ENCODE peak calls at places on chromosomes 5 and 9, in nine cellular contexts. F, M, O, G, P, Z, N, E and A are unnamed samples.

GRCh38 chr9:116687762-116688160 is 656 bp downstream of the TRIM32 start:
- DNase-seq in N (no peak), F (no peak), P (no peak), E (no peak), G (no peak), Z (no peak), M (no peak), O (no peak), A (no peak)

GRCh38 chr9:107222020-107222522 is 61.0 kb upstream of the RAD23B start:
- DNase-seq in N (no peak), O (no peak), P (no peak), Z (no peak), F (no peak), M (no peak), G (no peak), E (no peak), A (no peak)

GRCh38 chr5:119680080-119680479 is 50.7 kb downstream of the FAM170A start:
- DNase-seq in M (no peak), O (no peak), E (no peak), P (no peak), Z (no peak), F (no peak), G (no peak), N (no peak), A (no peak)

GRCh38 chr9:13899924-13900323 is 414.0 kb downstream of the NFIB start:
- DNase-seq in G (no peak), F (no peak), N (no peak), E (no peak), P (no peak), M (no peak), Z (no peak), O (no peak), A (no peak)

GRCh38 chr9:105282870-105283621 is 38.6 kb downstream of the SLC44A1 start:
- DNase-seq in P (no peak), E (no peak), G (no peak), Z (no peak), M (no peak), N (no peak), O (no peak), F (no peak), A (no peak)

GRCh38 chr9:134770972-134771971 is 109.3 kb upstream of the FCN2 start:
- DNase-seq in E (no peak), M (no peak), Z (no peak), G (no peak), F (no peak), N (no peak), P (no peak), O (no peak), A (no peak)

GRCh38 chr9:134694714-134695113 is 53.1 kb downstream of the COL5A1 start:
- DNase-seq in Z (no peak), G (no peak), M (no peak), F (no peak), O (no peak), N (peak), P (no peak), E (no peak), A (no peak)

GRCh38 chr9:30944741-30945280 is 1439.6 kb upstream of the ACO1 start:
- DNase-seq in F (no peak), M (no peak), N (peak), E (no peak), P (no peak), G (no peak), Z (no peak), O (no peak), A (no peak)

GRCh38 chr5:87909382-87909781 is 359.3 kb downstream of the TMEM161B start:
- DNase-seq in G (peak), E (no peak), O (peak), M (no peak), Z (no peak), N (no peak), P (no peak), F (no peak), A (no peak)

GRCh38 chr9:37433754-37434435 is 11.4 kb downstream of the GRHPR start:
- DNase-seq in N (peak), F (no peak), G (peak), M (no peak), P (no peak), Z (no peak), E (no peak), O (peak), A (no peak)

GRCh38 chr5:141785135-141785534 is 93.1 kb downstream of the PCDH1 start:
- DNase-seq in N (no peak), P (no peak), O (no peak), G (no peak), F (peak), Z (peak), M (no peak), E (no peak), A (no peak)

GRCh38 chr9:5917888-5918287 is 27.2 kb downstream of the MLANA start:
- DNase-seq in O (no peak), F (no peak), E (no peak), G (no peak), Z (no peak), M (no peak), N (no peak), P (no peak), A (no peak)

GRCh38 chr9:16915126-16915831 is 44.8 kb upstream of the BNC2 start:
- DNase-seq in G (no peak), F (no peak), O (no peak), Z (no peak), M (no peak), N (no peak), E (no peak), P (no peak), A (no peak)

GRCh38 chr5:179486596-179487051 is 63.7 kb upstream of the RUFY1 start:
- DNase-seq in M (no peak), N (peak), Z (no peak), P (no peak), O (no peak), F (no peak), E (no peak), G (no peak), A (no peak)

GRCh38 chr9:91047993-91048607 is 246.5 kb downstream of the SYK start:
- DNase-seq in F (no peak), Z (no peak), G (no peak), E (no peak), N (no peak), O (no peak), P (peak), M (no peak), A (peak)

GRCh38 chr5:140344683-140345423 is 1.6 kb downstream of the HBEGF start:
- DNase-seq in E (no peak), N (no peak), O (peak), M (no peak), P (no peak), Z (peak), G (no peak), F (peak), A (no peak)